ENCODE peak calls at places on chromosome 21, in six cellular contexts. One of them, this sample, is unnamed.

GRCh38 chr21:29441651-29442050 is 142.9 kb downstream of the BACH1 start:
- DNase-seq in HFF-Myc: no peak
- DNase-seq in stimulated activated CD4-positive, alpha-beta T cell treated with anti-CD3 and anti-CD28 coated beads, TNF-alpha, amount 100 ng/mL, for 4 hours: no peak
- DNase-seq in HuH-7: no peak
- DNase-seq in AG04450: no peak
- DNase-seq in memory B cell: no peak
- DNase-seq in this sample: no peak

GRCh38 chr21:45997495-45998275 is 16.1 kb downstream of the COL6A1 start:
- DNase-seq in HFF-Myc: no peak
- DNase-seq in stimulated activated CD4-positive, alpha-beta T cell treated with anti-CD3 and anti-CD28 coated beads, TNF-alpha, amount 100 ng/mL, for 4 hours: no peak
- DNase-seq in HuH-7: no peak
- DNase-seq in AG04450: no peak
- DNase-seq in memory B cell: no peak
- DNase-seq in this sample: no peak

GRCh38 chr21:33747420-33747819 is 105.1 kb downstream of the ITSN1 start:
- DNase-seq in HFF-Myc: no peak
- DNase-seq in stimulated activated CD4-positive, alpha-beta T cell treated with anti-CD3 and anti-CD28 coated beads, TNF-alpha, amount 100 ng/mL, for 4 hours: no peak
- DNase-seq in HuH-7: no peak
- DNase-seq in AG04450: no peak
- DNase-seq in memory B cell: no peak
- DNase-seq in this sample: no peak

GRCh38 chr21:15444118-15444960 is 285.4 kb upstream of the USP25 start:
- DNase-seq in HFF-Myc: no peak
- DNase-seq in stimulated activated CD4-positive, alpha-beta T cell treated with anti-CD3 and anti-CD28 coated beads, TNF-alpha, amount 100 ng/mL, for 4 hours: no peak
- DNase-seq in HuH-7: no peak
- DNase-seq in AG04450: no peak
- DNase-seq in memory B cell: no peak
- DNase-seq in this sample: no peak

GRCh38 chr21:29496337-29496736 is 197.6 kb downstream of the BACH1 start:
- DNase-seq in HFF-Myc: no peak
- DNase-seq in stimulated activated CD4-positive, alpha-beta T cell treated with anti-CD3 and anti-CD28 coated beads, TNF-alpha, amount 100 ng/mL, for 4 hours: no peak
- DNase-seq in HuH-7: no peak
- DNase-seq in AG04450: no peak
- DNase-seq in memory B cell: no peak
- DNase-seq in this sample: no peak

GRCh38 chr21:16775056-16775455 is 737.8 kb upstream of the CXADR start:
- DNase-seq in HFF-Myc: no peak
- DNase-seq in stimulated activated CD4-positive, alpha-beta T cell treated with anti-CD3 and anti-CD28 coated beads, TNF-alpha, amount 100 ng/mL, for 4 hours: no peak
- DNase-seq in HuH-7: no peak
- DNase-seq in AG04450: no peak
- DNase-seq in memory B cell: no peak
- DNase-seq in this sample: no peak

GRCh38 chr21:43361127-43361492 is 65.8 kb downstream of the SIK1 start:
- DNase-seq in HFF-Myc: no peak
- DNase-seq in stimulated activated CD4-positive, alpha-beta T cell treated with anti-CD3 and anti-CD28 coated beads, TNF-alpha, amount 100 ng/mL, for 4 hours: no peak
- DNase-seq in HuH-7: no peak
- DNase-seq in AG04450: no peak
- DNase-seq in memory B cell: no peak
- DNase-seq in this sample: no peak

GRCh38 chr21:44403106-44404020 is 49.9 kb downstream of the TRPM2 start:
- DNase-seq in HFF-Myc: no peak
- DNase-seq in stimulated activated CD4-positive, alpha-beta T cell treated with anti-CD3 and anti-CD28 coated beads, TNF-alpha, amount 100 ng/mL, for 4 hours: no peak
- DNase-seq in HuH-7: no peak
- DNase-seq in AG04450: no peak
- DNase-seq in memory B cell: no peak
- DNase-seq in this sample: no peak

GRCh38 chr21:45203983-45204382 is 83.7 kb downstream of the POFUT2 start:
- DNase-seq in HFF-Myc: no peak
- DNase-seq in stimulated activated CD4-positive, alpha-beta T cell treated with anti-CD3 and anti-CD28 coated beads, TNF-alpha, amount 100 ng/mL, for 4 hours: no peak
- DNase-seq in HuH-7: no peak
- DNase-seq in AG04450: no peak
- DNase-seq in memory B cell: no peak
- DNase-seq in this sample: no peak

GRCh38 chr21:45460611-45461368 is 55.8 kb downstream of the COL18A1 start:
- DNase-seq in HFF-Myc: peak; percentile 43
- DNase-seq in stimulated activated CD4-positive, alpha-beta T cell treated with anti-CD3 and anti-CD28 coated beads, TNF-alpha, amount 100 ng/mL, for 4 hours: no peak
- DNase-seq in HuH-7: no peak
- DNase-seq in AG04450: peak; percentile 61
- DNase-seq in memory B cell: no peak
- DNase-seq in this sample: no peak

GRCh38 chr21:45386728-45387371 is 18.1 kb upstream of the COL18A1 start:
- DNase-seq in HFF-Myc: peak; percentile 95
- DNase-seq in stimulated activated CD4-positive, alpha-beta T cell treated with anti-CD3 and anti-CD28 coated beads, TNF-alpha, amount 100 ng/mL, for 4 hours: no peak
- DNase-seq in HuH-7: no peak
- DNase-seq in AG04450: peak; percentile 87
- DNase-seq in memory B cell: no peak
- DNase-seq in this sample: no peak

GRCh38 chr21:22209304-22209700 is 1211.1 kb downstream of the NCAM2 start:
- DNase-seq in HFF-Myc: no peak
- DNase-seq in stimulated activated CD4-positive, alpha-beta T cell treated with anti-CD3 and anti-CD28 coated beads, TNF-alpha, amount 100 ng/mL, for 4 hours: no peak
- DNase-seq in HuH-7: no peak
- DNase-seq in AG04450: no peak
- DNase-seq in memory B cell: no peak
- DNase-seq in this sample: no peak

GRCh38 chr21:38848187-38848609 is 42.5 kb downstream of the ETS2 start:
- DNase-seq in HFF-Myc: no peak
- DNase-seq in stimulated activated CD4-positive, alpha-beta T cell treated with anti-CD3 and anti-CD28 coated beads, TNF-alpha, amount 100 ng/mL, for 4 hours: no peak
- DNase-seq in HuH-7: no peak
- DNase-seq in AG04450: no peak
- DNase-seq in memory B cell: no peak
- DNase-seq in this sample: no peak

This sample was measured in activated CD4-positive, alpha-beta T cell treated with anti-CD3 and anti-CD28 coated beads, Interleukin-2, amount 50 U/mL, for 24 hours.